ENCODE peak calls at places on chromosomes 16 and 17, in ten cellular contexts. H, T, U, E, J, R, I, M, G and X are unnamed samples.

GRCh38 chr17:2564876-2565275 is 28.6 kb upstream of the PAFAH1B1 start:
- DNase-seq in M (no peak), E (no peak), J (peak; percentile 67), I (no peak), G (no peak), U (peak; percentile 46), T (peak; percentile 82), R (no peak), H (no peak), X (peak; percentile 49)

GRCh38 chr16:58509256-58510096 is 5.8 kb upstream of the SETD6 start:
- DNase-seq in I (no peak), E (peak; percentile 72), R (no peak), T (no peak), M (no peak), U (no peak), H (no peak), G (peak; percentile 22), J (peak; percentile 57), X (no peak)

GRCh38 chr17:45143767-45144198 is 4.5 kb upstream of the HEXIM1 start:
- DNase-seq in M (peak; percentile 66), T (no peak), J (peak; percentile 84), E (peak; percentile 98), G (no peak), R (no peak), U (peak; percentile 54), H (no peak), I (peak; percentile 42), X (peak; percentile 39)

GRCh38 chr16:69839798-69840409 is 77.8 kb downstream of the WWP2 start:
- DNase-seq in M (no peak), G (no peak), R (no peak), H (no peak), J (peak; percentile 70), E (no peak), T (no peak), U (no peak), I (no peak), X (peak; percentile 24)

GRCh38 chr17:36641331-36641876 is 40.0 kb downstream of the MRM1 start:
- DNase-seq in M (no peak), U (no peak), J (no peak), H (no peak), I (peak; percentile 52), G (no peak), R (no peak), E (no peak), T (no peak), X (no peak)

GRCh38 chr17:28885951-28886350 is 11.6 kb downstream of the FLOT2 start:
- DNase-seq in R (no peak), I (no peak), M (no peak), T (no peak), E (no peak), U (no peak), J (no peak), G (no peak), H (no peak), X (no peak)

GRCh38 chr16:88988980-88989791 is 12.2 kb upstream of the CBFA2T3 start:
- DNase-seq in E (no peak), H (no peak), G (no peak), M (no peak), R (no peak), I (no peak), U (no peak), T (no peak), J (no peak), X (no peak)

GRCh38 chr16:48231675-48232214 is 12.4 kb upstream of the LONP2 start:
- DNase-seq in M (peak; percentile 55), R (no peak), H (no peak), E (no peak), I (peak; percentile 61), J (no peak), T (peak; percentile 30), U (peak; percentile 64), G (no peak), X (peak; percentile 52)

GRCh38 chr17:72976971-72977767 is 115.3 kb downstream of the SLC39A11 start:
- DNase-seq in J (no peak), R (no peak), T (peak; percentile 33), U (peak; percentile 77), G (no peak), I (peak; percentile 30), H (no peak), E (no peak), M (peak; percentile 96), X (peak; percentile 17)

GRCh38 chr17:72995008-72995656 is 97.4 kb downstream of the SLC39A11 start:
- DNase-seq in R (no peak), H (no peak), T (no peak), E (no peak), I (no peak), J (no peak), G (no peak), U (no peak), M (no peak), X (no peak)